ENCODE peak calls at places on chromosomes 16 and 17, in five cellular contexts. X, I, L, W and H are unnamed samples.

GRCh38 chr17:70013911-70014310 is 61.1 kb upstream of the KCNJ16 start:
- DNase-seq in X (no peak), I (no peak), L (no peak), W (no peak), H (no peak)

GRCh38 chr16:48496571-48497095 is 111.4 kb upstream of the SIAH1 start:
- DNase-seq in X (no peak), I (no peak), L (no peak), W (no peak), H (no peak)

GRCh38 chr17:4161179-4161559 is 18.2 kb downstream of the CYB5D2 start:
- DNase-seq in X (no peak), I (no peak), L (peak; percentile 31), W (no peak), H (no peak)

GRCh38 chr17:59154721-59155438 is at the start of gene SKA2:
- DNase-seq in X (peak; percentile 96), I (peak; percentile 90), L (no peak), W (no peak), H (peak; percentile 97)

GRCh38 chr17:63525190-63525946 is 2.2 kb downstream of the KCNH6 start:
- DNase-seq in X (no peak), I (no peak), L (no peak), W (no peak), H (no peak)

GRCh38 chr17:7997186-7997585 is 5.2 kb upstream of the GUCY2D start:
- DNase-seq in X (peak; percentile 76), I (no peak), L (no peak), W (peak; percentile 70), H (peak; percentile 67)

GRCh38 chr16:47644166-47644565 is 183.0 kb downstream of the PHKB start:
- DNase-seq in X (peak; percentile 27), I (no peak), L (peak; percentile 43), W (no peak), H (no peak)

GRCh38 chr16:57422026-57422944 is 17.7 kb downstream of the CCL17 start:
- DNase-seq in X (peak; percentile 73), I (no peak), L (no peak), W (peak; percentile 59), H (peak; percentile 62)

GRCh38 chr17:4147751-4148310 is 4.8 kb downstream of the CYB5D2 start:
- DNase-seq in X (no peak), I (no peak), L (no peak), W (no peak), H (no peak)

GRCh38 chr16:78002915-78003538 is 19.3 kb upstream of the CLEC3A start:
- DNase-seq in X (peak; percentile 81), I (peak; percentile 26), L (peak; percentile 71), W (peak; percentile 76), H (peak; percentile 79)
- H3K4me3 ChIP-seq in X (no peak overlapping the region), I (no peak overlapping the region), L (no peak overlapping the region), W (no peak overlapping the region), H (no peak overlapping the region)

DNA sequence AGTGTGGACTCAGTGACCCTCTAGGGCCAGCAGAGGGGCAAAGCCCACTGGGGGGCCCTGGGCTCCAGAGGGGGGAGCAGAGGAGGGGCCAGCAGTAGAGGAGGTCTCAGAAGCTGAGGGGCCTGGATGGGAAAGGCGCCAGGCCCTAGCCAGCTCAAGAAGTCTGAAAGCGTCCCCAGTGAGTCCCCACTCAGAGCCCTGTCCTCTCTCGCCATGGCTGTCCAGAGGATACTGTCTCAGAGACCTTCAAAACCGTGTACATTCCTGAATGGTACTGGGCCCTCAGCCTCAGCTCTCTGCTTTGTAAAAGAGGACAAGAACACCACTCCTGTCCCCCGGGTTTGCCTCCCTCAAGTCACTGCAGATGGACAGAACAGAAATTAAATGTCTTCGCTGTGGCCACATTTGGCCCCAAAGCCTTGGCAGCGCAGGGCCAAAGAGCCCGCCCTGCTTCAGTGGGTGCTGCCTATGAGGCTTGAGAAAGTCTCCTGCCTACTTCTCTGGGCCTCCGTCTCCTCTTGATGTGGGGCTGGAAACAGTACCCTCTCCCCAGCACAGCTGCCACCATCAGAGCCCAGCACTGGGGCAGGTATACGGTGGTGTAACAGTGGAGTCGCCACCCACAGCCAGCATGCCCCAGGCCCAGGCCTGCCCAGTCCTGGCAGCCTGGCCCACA is 3.6 kb upstream of the TPPP3 start:
- DNase-seq in X (no peak), I (no peak), L (no peak), W (no peak), H (no peak)
- H3K4me3 ChIP-seq in X (no peak overlapping the region), I (no peak overlapping the region), L (no peak overlapping the region), W (no peak overlapping the region), H (no peak overlapping the region)

GRCh38 chr17:42518755-42519545 is 17.1 kb upstream of the NAGLU start:
- DNase-seq in X (peak; percentile 15), I (no peak), L (no peak), W (no peak), H (peak; percentile 91)

GRCh38 chr17:42520540-42520951 is 15.5 kb upstream of the NAGLU start:
- DNase-seq in X (peak; percentile 36), I (no peak), L (no peak), W (no peak), H (no peak)

GRCh38 chr17:42521036-42521435 is 15.0 kb upstream of the NAGLU start:
- DNase-seq in X (no peak), I (no peak), L (no peak), W (no peak), H (no peak)

GRCh38 chr17:42518046-42518754 is 17.8 kb upstream of the NAGLU start:
- DNase-seq in X (peak; percentile 53), I (no peak), L (peak; percentile 90), W (no peak), H (peak; percentile 87)

GRCh38 chr17:42519546-42520444 is 16.2 kb upstream of the NAGLU start:
- DNase-seq in X (peak; percentile 69), I (no peak), L (peak; percentile 96), W (peak; percentile 47), H (peak; percentile 85)
- H3K4me3 ChIP-seq in X (no peak overlapping the region), I (no peak overlapping the region), L (no peak overlapping the region), W (no peak overlapping the region), H (no peak overlapping the region)

GRCh38 chr16:2745961-2746360 is 6.5 kb upstream of the SRRM2 start:
- DNase-seq in X (no peak), I (no peak), L (no peak), W (no peak), H (no peak)
- H3K4me3 ChIP-seq in X (no peak overlapping the region), I (no peak overlapping the region), L (no peak overlapping the region), W (no peak overlapping the region), H (no peak overlapping the region)

DNA sequence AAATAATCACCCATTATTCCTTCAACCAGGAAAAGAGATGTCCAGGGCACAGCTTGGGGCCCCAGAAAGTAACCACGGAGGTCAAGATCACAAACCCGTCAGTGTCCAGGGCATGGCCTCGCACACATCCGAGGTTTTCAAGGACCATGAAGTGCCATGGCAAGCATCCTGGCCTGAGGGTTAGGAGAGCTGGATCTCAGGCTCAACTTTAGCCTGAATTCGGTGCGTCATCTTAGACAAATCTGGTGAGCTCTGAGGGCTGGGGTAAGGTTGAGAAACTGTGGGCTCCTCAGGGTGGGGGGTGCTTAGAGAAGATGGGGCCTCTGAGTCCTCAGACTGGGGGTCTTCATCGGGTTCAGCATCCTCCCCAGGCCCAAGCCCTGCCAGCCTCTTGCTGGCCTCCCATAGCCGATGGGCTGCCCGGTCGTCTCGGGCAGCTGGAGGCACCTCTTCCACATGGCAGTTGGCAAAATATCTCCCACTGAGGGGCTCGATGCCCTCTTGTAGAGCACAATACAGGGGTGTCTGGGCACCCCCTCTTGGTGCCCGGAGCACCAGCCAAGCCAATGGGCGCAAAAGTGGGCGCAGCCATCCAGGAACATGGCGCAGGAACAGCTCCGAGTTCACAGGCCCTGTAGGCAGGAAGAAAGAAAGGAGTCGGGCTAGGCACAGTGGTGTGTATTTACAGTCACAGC is 875 bp upstream of the FLOT2 start:
- DNase-seq in X (no peak), I (no peak), L (no peak), W (no peak), H (no peak)
- H3K4me3 ChIP-seq in X (no peak overlapping the region), I (peak overlapping the region; percentile 93), L (no peak overlapping the region), W (no peak overlapping the region), H (peak overlapping the region; percentile 66)

GRCh38 chr17:77571562-77571981 is 386.9 kb upstream of the TNRC6C start:
- DNase-seq in X (no peak), I (no peak), L (no peak), W (no peak), H (no peak)

GRCh38 chr17:77569846-77570564 is 388.5 kb upstream of the TNRC6C start:
- DNase-seq in X (no peak), I (no peak), L (no peak), W (no peak), H (no peak)

GRCh38 chr17:77572065-77572601 is 386.4 kb upstream of the TNRC6C start:
- DNase-seq in X (no peak), I (no peak), L (no peak), W (no peak), H (no peak)

GRCh38 chr17:77570565-77570898 is 388.0 kb upstream of the TNRC6C start:
- DNase-seq in X (no peak), I (no peak), L (no peak), W (no peak), H (no peak)

GRCh38 chr17:77571141-77571540 is 387.4 kb upstream of the TNRC6C start:
- DNase-seq in X (no peak), I (no peak), L (no peak), W (no peak), H (no peak)
- H3K4me3 ChIP-seq in X (no peak overlapping the region), I (no peak overlapping the region), L (no peak overlapping the region), W (no peak overlapping the region), H (peak overlapping the region; percentile 14)

GRCh38 chr16:11328172-11329079 is 16.8 kb upstream of the RMI2 start:
- DNase-seq in X (peak; percentile 37), I (peak; percentile 16), L (peak; percentile 80), W (peak; percentile 74), H (peak; percentile 75)
- H3K4me3 ChIP-seq in X (no peak overlapping the region), I (no peak overlapping the region), L (peak overlapping the region; percentile 31), W (no peak overlapping the region), H (no peak overlapping the region)